ENCODE peak calls at places on chromosomes 11 and 22, in six cellular contexts. H is coronary artery, R is A549, I is brain microvascular endothelial cell, Q is foreskin fibroblast, Y is LNCaP clone FGC. M is an unnamed sample.
A peak's percentile ranks its signal among the peaks of the same experiment; 100 is the strongest.

GRCh38 chr11:26993965-26994446 is at the start of gene FIBIN:
- DNase-seq in Y (no peak), H (peak; percentile 79), I (peak; percentile 54), Q (peak; percentile 85), R (no peak), M (no peak)

GRCh38 chr22:30277547-30278344 is 11.1 kb upstream of the OSM start:
- DNase-seq in H (no peak), I (peak; percentile 49), Y (no peak), R (no peak), Q (peak; percentile 75), M (peak; percentile 43)

GRCh38 chr11:108758458-108758857 is 93.6 kb downstream of the DDX10 start:
- DNase-seq in I (no peak), Q (peak; percentile 33), R (no peak), Y (no peak), H (no peak), M (no peak)

GRCh38 chr11:66003291-66003690 is 988 bp downstream of the BANF1 start:
- DNase-seq in I (no peak), H (no peak), R (no peak), Q (no peak), Y (no peak), M (no peak)

GRCh38 chr11:70733327-70734325 is 335.3 kb downstream of the CTTN start:
- DNase-seq in Q (no peak), H (no peak), Y (no peak), I (no peak), R (no peak), M (no peak)

GRCh38 chr11:66713746-66714480 is 15.1 kb downstream of the SPTBN2 start:
- DNase-seq in Y (no peak), R (no peak), H (no peak), I (no peak), Q (no peak), M (no peak)

GRCh38 chr22:36289406-36289870 is 36.5 kb downstream of the APOL1 start:
- DNase-seq in H (no peak), Y (no peak), Q (no peak), R (no peak), I (no peak), M (no peak)

GRCh38 chr11:128790200-128790599 is 76.9 kb downstream of the KCNJ1 start:
- DNase-seq in H (no peak), R (no peak), Y (no peak), I (peak; percentile 56), Q (peak; percentile 34), M (no peak)

GRCh38 chr11:93481279-93481678 is 61.9 kb downstream of the SMCO4 start:
- DNase-seq in Q (no peak), Y (no peak), H (no peak), I (no peak), R (no peak), M (no peak)

GRCh38 chr22:40728731-40729189 is 49.5 kb downstream of the MCHR1 start:
- DNase-seq in R (no peak), I (no peak), Q (peak; percentile 24), H (no peak), Y (no peak), M (no peak)

GRCh38 chr11:10490398-10491232 is 35.6 kb downstream of the AMPD3 start:
- DNase-seq in Q (peak; percentile 100), I (peak; percentile 91), H (peak; percentile 88), Y (no peak), R (peak; percentile 88), M (peak; percentile 83)

GRCh38 chr11:72072348-72072747 is 8.0 kb downstream of the NUMA1 start:
- DNase-seq in H (no peak), R (peak; percentile 17), Y (peak; percentile 32), I (peak; percentile 72), Q (peak; percentile 89), M (peak; percentile 55)

GRCh38 chr11:34224434-34224966 is 119.1 kb downstream of the NAT10 start:
- DNase-seq in H (no peak), Y (no peak), Q (no peak), I (no peak), R (no peak), M (no peak)

GRCh38 chr11:46718155-46719019 is 626 bp upstream of the F2 start:
- DNase-seq in I (no peak), H (no peak), Q (peak; percentile 33), R (peak; percentile 87), Y (peak; percentile 51), M (no peak)

GRCh38 chr11:133955945-133956421 is 785 bp downstream of the IGSF9B start:
- DNase-seq in R (no peak), Y (no peak), H (no peak), I (no peak), Q (no peak), M (no peak)

GRCh38 chr11:612201-612960 is 3.4 kb downstream of the IRF7 start:
- DNase-seq in R (peak; percentile 57), Q (peak; percentile 63), H (no peak), Y (peak; percentile 11), I (no peak), M (no peak)

GRCh38 chr22:19874307-19875060 is 19.8 kb upstream of the GNB1L start:
- DNase-seq in Y (no peak), Q (no peak), I (no peak), R (no peak), H (peak; percentile 73), M (no peak)

GRCh38 chr11:133907216-133907615 is 49.6 kb downstream of the IGSF9B start:
- DNase-seq in R (no peak), H (no peak), I (no peak), Y (no peak), Q (no peak), M (no peak)

GRCh38 chr11:73139476-73140198 is 2.5 kb downstream of the FCHSD2 start:
- DNase-seq in Y (no peak), Q (peak; percentile 35), R (peak; percentile 28), H (no peak), I (no peak), M (no peak)

GRCh38 chr11:122113836-122114235 is 2.2 kb downstream of the BLID start:
- DNase-seq in Y (no peak), R (no peak), Q (peak; percentile 33), H (no peak), I (no peak), M (no peak)

GRCh38 chr11:97498891-97499290 is 1109.1 kb downstream of the JRKL start:
- DNase-seq in Y (no peak), I (no peak), R (no peak), Q (no peak), H (no peak), M (no peak)

GRCh38 chr11:10096987-10097386 is 197.0 kb downstream of the SBF2 start:
- DNase-seq in Q (no peak), Y (no peak), I (no peak), R (no peak), H (no peak), M (no peak)

DNA sequence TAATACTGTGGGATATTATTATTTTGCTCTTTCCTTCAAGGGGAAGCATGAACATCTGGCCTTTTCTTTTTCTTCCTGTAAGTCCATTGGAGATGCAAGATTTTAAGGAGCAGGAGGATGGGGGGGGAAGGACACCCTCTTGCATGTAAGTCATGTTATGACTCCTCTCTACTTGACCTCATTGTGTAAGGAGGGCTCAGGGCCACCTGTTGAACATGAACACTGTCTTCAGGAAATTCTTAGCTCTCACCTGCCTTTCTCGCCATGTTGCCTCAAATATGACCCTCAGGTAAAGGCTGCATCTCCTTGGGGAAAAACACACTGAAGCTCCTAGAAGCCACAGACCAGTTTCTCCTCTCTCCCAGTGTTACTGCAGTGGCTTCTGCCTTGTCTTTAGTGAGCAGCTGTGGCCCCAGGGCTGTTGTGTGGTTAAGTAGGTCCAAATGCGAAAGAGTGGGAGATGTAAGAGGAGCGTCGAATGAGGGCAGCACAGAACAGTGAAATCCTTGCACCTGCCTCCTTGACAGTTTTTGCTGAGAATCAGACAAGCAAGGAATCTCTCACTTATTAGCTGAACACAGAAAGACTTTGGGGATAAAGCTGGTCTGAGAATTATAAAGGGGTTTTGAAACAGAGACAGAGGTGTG is 1.3 kb upstream of the RAG1 start:
- DNase-seq in Y (no peak), H (no peak), I (no peak), R (no peak), Q (no peak), M (no peak)
- TF ChIP-seq CTCF in Y (peak; percentile 50), H (no peak), I (no peak), R (no peak), Q (no peak), M (no peak)

GRCh38 chr11:125175896-125176575 is 11.5 kb downstream of the PKNOX2 start:
- DNase-seq in R (no peak), Y (no peak), I (no peak), H (no peak), Q (no peak), M (no peak)
- TF ChIP-seq CTCF in R (no peak), Y (no peak), I (no peak), H (no peak), Q (no peak), M (no peak)

GRCh38 chr22:43088616-43088978 is 594 bp downstream of the TTLL1 start:
- DNase-seq in R (no peak), H (no peak), Y (no peak), I (no peak), Q (no peak), M (no peak)

GRCh38 chr22:43094085-43094484 is 4.9 kb upstream of the TTLL1 start:
- DNase-seq in Y (no peak), H (no peak), Q (peak; percentile 62), I (no peak), R (peak; percentile 60), M (no peak)

GRCh38 chr22:43088979-43089717 is at the start of gene TTLL1:
- DNase-seq in Q (peak; percentile 97), R (peak; percentile 86), Y (peak; percentile 67), I (peak; percentile 85), H (peak; percentile 88), M (peak; percentile 31)

GRCh38 chr22:43092085-43092484 is 2.9 kb upstream of the TTLL1 start:
- DNase-seq in I (no peak), Q (peak; percentile 11), H (no peak), Y (no peak), R (no peak), M (no peak)

GRCh38 chr22:43090130-43090789 is 1.1 kb upstream of the TTLL1 start:
- DNase-seq in Y (peak; percentile 86), I (peak; percentile 80), Q (peak; percentile 92), H (no peak), R (peak; percentile 93), M (peak; percentile 89)
- TF ChIP-seq CTCF in Y (peak; percentile 72), I (peak; percentile 72), Q (peak; percentile 49), H (no peak), R (peak; percentile 71), M (peak; percentile 58)

GRCh38 chr11:35844579-35844978 is 99.3 kb upstream of the LDLRAD3 start:
- DNase-seq in Q (no peak), Y (no peak), R (no peak), H (no peak), I (no peak), M (no peak)

GRCh38 chr11:35842958-35843357 is 100.9 kb upstream of the LDLRAD3 start:
- DNase-seq in Q (no peak), H (no peak), I (no peak), Y (no peak), R (no peak), M (no peak)

GRCh38 chr11:35838071-35838470 is 105.8 kb upstream of the LDLRAD3 start:
- DNase-seq in H (no peak), Y (no peak), Q (no peak), R (no peak), I (no peak), M (no peak)

GRCh38 chr11:35845860-35846259 is 98.0 kb upstream of the LDLRAD3 start:
- DNase-seq in I (no peak), Y (no peak), H (no peak), Q (peak; percentile 30), R (no peak), M (no peak)

DNA sequence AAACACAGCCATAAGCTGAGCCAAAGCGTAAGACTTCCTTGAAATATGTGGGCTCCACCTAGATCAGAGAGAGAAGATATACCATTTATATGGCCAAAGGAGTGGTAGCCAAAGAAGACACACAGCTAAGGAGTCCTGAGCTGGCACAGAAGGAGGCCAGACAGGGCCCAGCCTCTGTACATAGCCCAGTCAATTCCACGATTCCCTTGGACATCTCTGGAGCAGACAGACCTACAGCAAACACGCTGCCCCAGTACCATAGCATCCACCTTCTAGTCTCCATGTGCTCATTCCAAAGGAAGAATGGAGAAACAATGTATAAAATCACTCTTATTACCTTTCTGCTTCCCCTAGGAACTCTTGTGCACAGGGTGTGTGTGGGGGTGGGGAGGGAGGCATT is 102.1 kb upstream of the LDLRAD3 start:
- DNase-seq in H (no peak), Y (no peak), Q (no peak), I (no peak), R (no peak), M (no peak)
- TF ChIP-seq CTCF in H (no peak), Y (no peak), Q (no peak), I (no peak), R (no peak), M (no peak)

M was measured in HFF-Myc.